ENCODE peak calls at places on chromosome 12, in ten cellular contexts. W is colonic mucosa, F is tibial artery, O is stomach, A is HCT116, Z is GM10248, M is lower leg skin, Q is dorsolateral prefrontal cortex, L is IMR-90, E is K562. P is an unnamed sample.
A peak's percentile ranks its signal among the peaks of the same experiment; 100 is the strongest.

GRCh38 chr12:112130461-112130998 is 5.2 kb downstream of the TRAFD1 start:
- DNase-seq in E (no peak), W (no peak), Q (no peak), A (no peak), O (no peak), F (no peak), L (peak; percentile 36), M (no peak), Z (peak; percentile 54), P (no peak)

GRCh38 chr12:94942663-94943062 is 60.8 kb downstream of the NDUFA12 start:
- DNase-seq in E (no peak), L (no peak), O (no peak), A (no peak), Q (no peak), Z (no peak), W (no peak), M (no peak), F (no peak), P (no peak)

GRCh38 chr12:55982319-55982936 is 8.6 kb downstream of the RAB5B start:
- DNase-seq in Z (peak; percentile 69), A (no peak), L (no peak), O (no peak), F (no peak), Q (no peak), E (no peak), W (no peak), M (no peak), P (no peak)

GRCh38 chr12:88503344-88503743 is 76.9 kb downstream of the KITLG start:
- DNase-seq in O (no peak), Z (no peak), W (no peak), F (no peak), L (no peak), Q (no peak), E (no peak), A (no peak), M (no peak), P (no peak)

GRCh38 chr12:81297606-81298005 is 219.7 kb downstream of the ACSS3 start:
- DNase-seq in Q (no peak), M (no peak), F (no peak), O (no peak), L (no peak), E (no peak), Z (no peak), W (no peak), A (no peak), P (no peak)

GRCh38 chr12:109609256-109609821 is 35.7 kb downstream of the MVK start:
- DNase-seq in E (no peak), Z (no peak), F (no peak), A (no peak), W (no peak), Q (no peak), O (no peak), L (no peak), M (no peak), P (no peak)

GRCh38 chr12:117684471-117684870 is 284.3 kb downstream of the KSR2 start:
- DNase-seq in M (no peak), Z (no peak), Q (no peak), F (no peak), A (no peak), L (no peak), E (no peak), O (no peak), W (no peak), P (no peak)

GRCh38 chr12:132660047-132660446 is 27.1 kb downstream of the POLE start:
- DNase-seq in A (no peak), F (no peak), O (no peak), E (no peak), W (no peak), L (no peak), Z (no peak), M (no peak), Q (no peak), P (no peak)

DNA sequence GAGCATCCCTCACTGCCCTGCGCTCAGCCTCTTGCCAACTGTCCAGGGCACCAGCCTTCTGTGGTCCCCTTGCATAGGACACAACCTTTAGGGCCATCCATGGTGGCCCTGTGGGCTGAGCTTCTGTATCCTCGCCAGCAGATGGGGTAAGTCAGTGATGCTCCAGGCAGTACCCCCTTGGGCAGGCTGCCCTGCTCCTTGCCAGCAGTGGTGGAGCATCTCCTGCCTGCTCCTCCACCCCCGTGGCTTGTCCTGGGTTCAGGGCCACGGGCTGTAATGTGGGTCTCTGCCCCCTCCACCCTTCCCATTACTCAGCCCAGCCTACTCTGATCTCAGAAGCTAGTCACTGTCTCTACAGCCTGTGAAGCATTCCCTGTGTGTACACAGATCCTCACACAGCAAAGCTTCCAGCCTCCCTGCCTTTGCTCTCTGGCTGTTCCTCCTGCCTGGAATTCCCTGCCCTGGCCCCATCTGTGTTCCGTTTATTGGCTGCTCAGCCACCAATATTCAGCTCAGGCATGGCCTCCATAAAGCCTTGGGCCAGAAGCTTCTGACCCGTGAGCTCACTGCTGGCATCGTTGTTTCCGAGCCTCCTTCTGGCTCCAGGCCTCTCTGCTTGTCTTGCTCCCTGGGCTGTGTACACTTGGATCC is 177.2 kb upstream of the PRMT8 start:
- DNase-seq in O (no peak), L (peak; percentile 20), Q (peak; percentile 67), M (no peak), A (no peak), W (no peak), Z (peak; percentile 57), F (no peak), E (peak; percentile 22), P (peak; percentile 52)
- TF ChIP-seq CTCF in O (no peak), L (peak; percentile 20), Q (peak; percentile 21), M (no peak), A (peak; percentile 51), W (no peak), Z (peak; percentile 32), F (no peak), E (peak; percentile 37), P (peak; percentile 38)

GRCh38 chr12:57760347-57760982 is 5.6 kb downstream of the MARCHF9 start:
- DNase-seq in M (no peak), L (no peak), A (no peak), Q (no peak), E (no peak), Z (no peak), O (no peak), F (no peak), W (no peak), P (no peak)

GRCh38 chr12:57761391-57761998 is 5.4 kb downstream of the CYP27B1 start:
- DNase-seq in A (no peak), F (no peak), W (no peak), E (no peak), L (no peak), Z (no peak), M (no peak), Q (no peak), O (no peak), P (no peak)

GRCh38 chr12:57758566-57759359 is 3.9 kb downstream of the MARCHF9 start:
- DNase-seq in L (no peak), Z (no peak), M (no peak), W (no peak), Q (no peak), O (no peak), E (no peak), F (no peak), A (no peak), P (no peak)

GRCh38 chr12:57757771-57758170 is 2.9 kb downstream of the MARCHF9 start:
- DNase-seq in Z (no peak), L (no peak), O (no peak), M (no peak), F (no peak), W (no peak), E (no peak), Q (no peak), A (no peak), P (no peak)

GRCh38 chr12:57759360-57759980 is 4.6 kb downstream of the MARCHF9 start:
- DNase-seq in W (no peak), A (no peak), M (no peak), O (no peak), Q (no peak), L (no peak), E (peak; percentile 37), Z (no peak), F (no peak), P (no peak)
- TF ChIP-seq CTCF in W (peak; percentile 43), A (peak; percentile 54), M (no peak), O (peak; percentile 28), Q (no peak), L (peak; percentile 35), E (peak; percentile 65), Z (peak; percentile 46), F (no peak), P (no peak)

GRCh38 chr12:49552425-49552824 is 13.6 kb downstream of the KCNH3 start:
- DNase-seq in F (no peak), M (no peak), A (no peak), Z (no peak), L (no peak), E (no peak), W (no peak), O (no peak), Q (no peak), P (no peak)

GRCh38 chr12:49552899-49553298 is 14.1 kb downstream of the KCNH3 start:
- DNase-seq in O (no peak), Z (no peak), F (no peak), M (no peak), W (no peak), Q (no peak), L (no peak), E (no peak), A (no peak), P (no peak)

GRCh38 chr12:49554266-49554665 is 13.7 kb downstream of the MCRS1 start:
- DNase-seq in L (no peak), M (no peak), Z (no peak), O (no peak), Q (no peak), A (no peak), W (no peak), E (no peak), F (no peak), P (peak; percentile 37)

GRCh38 chr12:49552014-49552413 is 13.2 kb downstream of the KCNH3 start:
- DNase-seq in F (no peak), M (peak; percentile 44), A (no peak), Q (peak; percentile 50), L (no peak), E (no peak), Z (no peak), O (no peak), W (no peak), P (no peak)

DNA sequence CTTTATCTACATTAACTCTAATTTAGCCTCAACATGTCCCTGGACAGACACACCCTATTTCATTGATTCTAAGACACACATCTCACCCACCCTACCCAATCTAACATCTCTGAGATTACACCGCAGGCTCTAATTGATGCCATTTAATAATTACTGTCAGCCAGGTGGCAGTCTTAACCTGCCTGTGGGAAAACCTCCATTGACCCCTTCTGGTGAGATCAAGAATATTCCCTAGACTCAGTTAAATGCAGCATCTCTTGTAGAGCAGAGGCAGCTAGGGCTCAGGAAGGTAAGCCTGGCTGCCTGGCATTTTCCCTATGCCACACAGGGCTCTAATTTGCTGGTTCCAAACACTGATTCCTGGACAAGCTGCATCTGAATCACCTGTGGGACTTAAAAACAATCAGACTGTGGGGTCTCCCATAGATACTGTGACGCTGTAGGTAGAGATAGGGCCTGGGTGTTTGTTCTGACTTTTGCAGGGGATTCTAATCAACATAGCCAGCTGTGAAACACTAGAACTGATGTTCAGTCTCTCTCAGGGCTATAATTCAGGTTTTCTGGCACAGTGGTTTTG is 14.3 kb downstream of the MCRS1 start:
- DNase-seq in L (no peak), F (no peak), Q (no peak), Z (peak; percentile 67), W (no peak), M (no peak), A (peak; percentile 45), O (no peak), E (peak; percentile 68), P (no peak)
- TF ChIP-seq CTCF in L (peak; percentile 30), F (no peak), Q (no peak), Z (peak; percentile 56), W (peak; percentile 17), M (no peak), A (peak; percentile 80), O (peak; percentile 72), E (peak; percentile 98), P (peak; percentile 50)

GRCh38 chr12:108371801-108372344 is 32.8 kb upstream of the CMKLR1 start:
- DNase-seq in E (no peak), A (no peak), Q (no peak), M (peak; percentile 20), Z (no peak), F (peak; percentile 68), L (peak; percentile 47), W (no peak), O (no peak), P (no peak)

GRCh38 chr12:108374596-108375320 is 35.6 kb upstream of the CMKLR1 start:
- DNase-seq in F (no peak), A (no peak), Z (no peak), Q (no peak), M (no peak), L (no peak), O (no peak), E (no peak), W (no peak), P (no peak)

GRCh38 chr12:108369736-108370396 is 30.8 kb upstream of the CMKLR1 start:
- DNase-seq in E (no peak), M (no peak), F (no peak), A (no peak), L (no peak), Q (no peak), Z (no peak), W (no peak), O (no peak), P (no peak)

GRCh38 chr12:108375986-108376663 is 37.0 kb upstream of the CMKLR1 start:
- DNase-seq in F (no peak), E (no peak), W (no peak), A (no peak), M (no peak), O (no peak), L (no peak), Z (no peak), Q (no peak), P (no peak)

DNA sequence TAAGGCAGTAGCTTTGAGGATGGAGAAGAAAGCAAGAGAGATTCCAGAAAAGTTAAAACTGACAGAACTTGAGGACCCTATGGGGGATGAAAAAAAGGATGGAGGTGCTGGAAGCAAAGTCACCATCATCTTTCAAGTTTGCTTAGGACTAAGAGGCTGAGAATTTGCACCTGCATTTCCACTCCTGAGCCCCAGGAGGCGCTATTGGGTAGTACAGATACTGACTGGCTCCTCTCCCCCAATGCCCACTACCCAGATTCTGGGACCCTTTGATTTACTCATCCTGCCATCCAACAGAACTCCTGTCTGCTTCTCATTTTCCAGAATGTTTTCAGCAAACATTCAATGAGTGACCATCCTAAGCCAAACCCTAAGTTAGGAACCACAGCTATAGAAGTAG is 34.0 kb upstream of the CMKLR1 start:
- DNase-seq in O (no peak), F (no peak), Q (no peak), W (no peak), A (no peak), L (no peak), Z (no peak), E (no peak), M (no peak), P (no peak)
- TF ChIP-seq CTCF in O (no peak), F (no peak), Q (no peak), W (no peak), A (peak; percentile 45), L (no peak), Z (no peak), E (peak; percentile 43), M (no peak), P (peak; percentile 55)